ENCODE peak calls at places on chromosomes 4 and X, in ten cellular contexts. One of them, this sample, is unnamed.

GRCh38 chr4:22532896-22533295 is 17.0 kb upstream of the ADGRA3 start:
- DNase-seq in stomach: no peak
- DNase-seq in K562: no peak
- DNase-seq in tibial nerve: no peak
- DNase-seq in H1: no peak
- DNase-seq in ovary: no peak
- DNase-seq in suprapubic skin: no peak
- DNase-seq in transverse colon: no peak
- DNase-seq in GM12878: no peak
- DNase-seq in HepG2: no peak
- DNase-seq in this sample: no peak

GRCh38 chrX:74420194-74421035 is 878 bp upstream of the SLC16A2 start:
- DNase-seq in H1: peak
- DNase-seq in ovary: peak
- DNase-seq in HepG2: no peak
- DNase-seq in suprapubic skin: peak
- DNase-seq in K562: no peak
- DNase-seq in stomach: peak
- DNase-seq in tibial nerve: peak
- DNase-seq in GM12878: no peak
- DNase-seq in transverse colon: peak
- DNase-seq in this sample: peak

GRCh38 chr4:146495277-146495676 is 26.5 kb downstream of the SLC10A7 start:
- DNase-seq in suprapubic skin: no peak
- DNase-seq in HepG2: peak
- DNase-seq in GM12878: no peak
- DNase-seq in stomach: no peak
- DNase-seq in tibial nerve: no peak
- DNase-seq in H1: no peak
- DNase-seq in transverse colon: no peak
- DNase-seq in K562: no peak
- DNase-seq in ovary: no peak
- DNase-seq in this sample: no peak

GRCh38 chr4:81631958-81632439 is 160.3 kb upstream of the RASGEF1B start:
- DNase-seq in suprapubic skin: no peak
- DNase-seq in ovary: no peak
- DNase-seq in H1: no peak
- DNase-seq in K562: no peak
- DNase-seq in GM12878: no peak
- DNase-seq in transverse colon: no peak
- DNase-seq in tibial nerve: no peak
- DNase-seq in HepG2: peak
- DNase-seq in stomach: no peak
- DNase-seq in this sample: no peak

GRCh38 chr4:118086334-118086733 is 52.0 kb downstream of the NDST3 start:
- DNase-seq in stomach: no peak
- DNase-seq in suprapubic skin: no peak
- DNase-seq in GM12878: no peak
- DNase-seq in ovary: no peak
- DNase-seq in H1: no peak
- DNase-seq in HepG2: no peak
- DNase-seq in tibial nerve: no peak
- DNase-seq in K562: no peak
- DNase-seq in transverse colon: no peak
- DNase-seq in this sample: no peak

GRCh38 chr4:147755567-147756295 is 23.8 kb downstream of the ARHGAP10 start:
- DNase-seq in tibial nerve: no peak
- DNase-seq in suprapubic skin: no peak
- DNase-seq in transverse colon: no peak
- DNase-seq in stomach: no peak
- DNase-seq in H1: no peak
- DNase-seq in K562: no peak
- DNase-seq in HepG2: no peak
- DNase-seq in GM12878: no peak
- DNase-seq in ovary: no peak
- DNase-seq in this sample: no peak

GRCh38 chr4:121150003-121150402 is 14.1 kb downstream of the TNIP3 start:
- DNase-seq in H1: no peak
- DNase-seq in GM12878: no peak
- DNase-seq in ovary: no peak
- DNase-seq in suprapubic skin: no peak
- DNase-seq in stomach: no peak
- DNase-seq in transverse colon: no peak
- DNase-seq in HepG2: no peak
- DNase-seq in K562: no peak
- DNase-seq in tibial nerve: no peak
- DNase-seq in this sample: no peak

GRCh38 chr4:127212701-127213100 is 420.1 kb upstream of the INTU start:
- DNase-seq in HepG2: no peak
- DNase-seq in ovary: no peak
- DNase-seq in K562: no peak
- DNase-seq in transverse colon: no peak
- DNase-seq in GM12878: no peak
- DNase-seq in tibial nerve: no peak
- DNase-seq in suprapubic skin: no peak
- DNase-seq in stomach: no peak
- DNase-seq in H1: no peak
- DNase-seq in this sample: no peak

GRCh38 chrX:46727445-46727844 is 31.5 kb downstream of the SLC9A7 start:
- DNase-seq in tibial nerve: no peak
- DNase-seq in HepG2: no peak
- DNase-seq in ovary: no peak
- DNase-seq in stomach: no peak
- DNase-seq in H1: no peak
- DNase-seq in transverse colon: no peak
- DNase-seq in GM12878: no peak
- DNase-seq in suprapubic skin: no peak
- DNase-seq in K562: no peak
- DNase-seq in this sample: no peak

GRCh38 chrX:155819966-155820491 is 61.1 kb upstream of the VAMP7 start:
- DNase-seq in stomach: peak
- DNase-seq in GM12878: peak
- DNase-seq in K562: peak
- DNase-seq in transverse colon: peak
- DNase-seq in suprapubic skin: no peak
- DNase-seq in ovary: peak
- DNase-seq in HepG2: peak
- DNase-seq in H1: peak
- DNase-seq in tibial nerve: peak
- DNase-seq in this sample: peak

GRCh38 chr4:101981756-101982155 is 191.2 kb downstream of the BANK1 start:
- DNase-seq in stomach: no peak
- DNase-seq in ovary: no peak
- DNase-seq in GM12878: no peak
- DNase-seq in H1: no peak
- DNase-seq in HepG2: no peak
- DNase-seq in tibial nerve: no peak
- DNase-seq in suprapubic skin: no peak
- DNase-seq in K562: no peak
- DNase-seq in transverse colon: no peak
- DNase-seq in this sample: no peak

GRCh38 chr4:21710212-21710843 is 238.2 kb downstream of the KCNIP4 start:
- DNase-seq in stomach: no peak
- DNase-seq in H1: no peak
- DNase-seq in K562: no peak
- DNase-seq in HepG2: no peak
- DNase-seq in GM12878: no peak
- DNase-seq in ovary: no peak
- DNase-seq in transverse colon: no peak
- DNase-seq in tibial nerve: no peak
- DNase-seq in suprapubic skin: no peak
- DNase-seq in this sample: no peak

GRCh38 chr4:165464813-165465381 is 86.1 kb downstream of the CPE start:
- DNase-seq in stomach: no peak
- DNase-seq in tibial nerve: no peak
- DNase-seq in ovary: no peak
- DNase-seq in K562: peak
- DNase-seq in GM12878: no peak
- DNase-seq in H1: no peak
- DNase-seq in HepG2: peak
- DNase-seq in transverse colon: no peak
- DNase-seq in suprapubic skin: no peak
- DNase-seq in this sample: no peak

GRCh38 chr4:33425916-33426315 is 2705.7 kb downstream of the PCDH7 start:
- DNase-seq in suprapubic skin: no peak
- DNase-seq in stomach: no peak
- DNase-seq in K562: no peak
- DNase-seq in transverse colon: no peak
- DNase-seq in ovary: no peak
- DNase-seq in GM12878: no peak
- DNase-seq in tibial nerve: no peak
- DNase-seq in HepG2: no peak
- DNase-seq in H1: no peak
- DNase-seq in this sample: no peak

GRCh38 chr4:71571346-71571745 is 212.5 kb downstream of the GC start:
- DNase-seq in tibial nerve: no peak
- DNase-seq in suprapubic skin: no peak
- DNase-seq in K562: no peak
- DNase-seq in H1: no peak
- DNase-seq in GM12878: no peak
- DNase-seq in HepG2: no peak
- DNase-seq in ovary: no peak
- DNase-seq in transverse colon: no peak
- DNase-seq in stomach: no peak
- DNase-seq in this sample: no peak

GRCh38 chr4:41692717-41693345 is 55.7 kb downstream of the PHOX2B start:
- DNase-seq in HepG2: peak
- DNase-seq in tibial nerve: peak
- DNase-seq in GM12878: no peak
- DNase-seq in ovary: no peak
- DNase-seq in suprapubic skin: no peak
- DNase-seq in K562: peak
- DNase-seq in transverse colon: peak
- DNase-seq in stomach: peak
- DNase-seq in H1: peak
- DNase-seq in this sample: peak

GRCh38 chrX:134460861-134461218 is 875 bp downstream of the HPRT1 start:
- DNase-seq in H1: no peak
- DNase-seq in ovary: no peak
- DNase-seq in suprapubic skin: no peak
- DNase-seq in K562: peak
- DNase-seq in HepG2: no peak
- DNase-seq in tibial nerve: no peak
- DNase-seq in GM12878: no peak
- DNase-seq in transverse colon: no peak
- DNase-seq in stomach: no peak
- DNase-seq in this sample: no peak
- H3K27ac ChIP-seq in H1: peak
- H3K27ac ChIP-seq in ovary: no peak
- H3K27ac ChIP-seq in suprapubic skin: no peak
- H3K27ac ChIP-seq in K562: peak
- H3K27ac ChIP-seq in HepG2: peak
- H3K27ac ChIP-seq in tibial nerve: no peak
- H3K27ac ChIP-seq in GM12878: peak
- H3K27ac ChIP-seq in transverse colon: peak
- H3K27ac ChIP-seq in stomach: peak
- H3K27ac ChIP-seq in this sample: peak

DNA sequence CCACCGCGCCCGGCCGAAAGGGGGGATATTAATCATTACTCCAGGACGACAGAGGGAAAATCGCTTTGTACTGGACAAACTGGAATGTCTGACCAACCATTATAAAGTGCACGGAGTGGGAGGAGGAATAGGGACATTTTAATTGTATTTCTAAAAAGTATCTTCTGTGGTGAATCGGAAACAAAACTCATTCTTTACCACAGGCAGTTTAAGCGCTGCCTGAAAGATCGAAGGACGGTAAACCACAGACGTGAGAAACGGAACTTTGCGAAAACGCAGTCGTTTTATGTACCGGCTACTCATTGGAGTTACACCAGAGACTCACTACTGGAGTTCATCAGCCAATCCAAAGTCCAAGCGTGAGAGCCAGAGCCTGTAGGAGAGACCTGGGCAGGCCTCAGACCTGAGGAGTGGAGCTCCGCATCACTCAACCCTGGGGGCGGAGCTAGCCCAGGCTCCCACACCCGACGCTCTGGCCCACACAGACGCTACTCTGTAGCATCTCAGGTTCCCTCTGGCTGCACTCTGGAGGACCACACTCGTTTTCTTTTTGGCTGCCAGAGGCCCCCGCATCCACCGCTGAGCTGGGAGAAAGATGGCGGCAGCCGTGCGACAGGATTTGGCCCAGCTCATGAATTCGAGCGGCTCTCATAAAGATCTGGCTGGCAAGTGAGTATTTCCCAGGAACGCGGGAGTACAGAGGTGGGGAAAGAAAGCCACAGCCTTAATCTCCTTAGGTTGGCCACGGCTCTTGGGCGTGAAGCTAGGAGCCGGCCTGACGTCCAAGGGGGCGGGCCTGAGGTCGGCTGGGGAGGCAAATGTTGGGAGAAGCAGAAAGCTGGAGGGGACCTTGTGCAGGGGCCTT is at the start of gene COPS4:
- DNase-seq in ovary: peak
- DNase-seq in stomach: peak
- DNase-seq in transverse colon: peak
- DNase-seq in GM12878: peak
- DNase-seq in tibial nerve: peak
- DNase-seq in HepG2: peak
- DNase-seq in suprapubic skin: peak
- DNase-seq in H1: peak
- DNase-seq in K562: peak
- DNase-seq in this sample: peak
- TF ChIP-seq POLR2A in ovary: peak
- TF ChIP-seq POLR2A in stomach: no peak
- TF ChIP-seq POLR2A in transverse colon: peak
- TF ChIP-seq POLR2A in GM12878: peak
- TF ChIP-seq POLR2A in tibial nerve: peak
- TF ChIP-seq POLR2A in HepG2: peak
- TF ChIP-seq POLR2A in suprapubic skin: no peak
- TF ChIP-seq POLR2A in H1: peak
- TF ChIP-seq POLR2A in K562: peak
- TF ChIP-seq POLR2A in this sample: peak

DNA sequence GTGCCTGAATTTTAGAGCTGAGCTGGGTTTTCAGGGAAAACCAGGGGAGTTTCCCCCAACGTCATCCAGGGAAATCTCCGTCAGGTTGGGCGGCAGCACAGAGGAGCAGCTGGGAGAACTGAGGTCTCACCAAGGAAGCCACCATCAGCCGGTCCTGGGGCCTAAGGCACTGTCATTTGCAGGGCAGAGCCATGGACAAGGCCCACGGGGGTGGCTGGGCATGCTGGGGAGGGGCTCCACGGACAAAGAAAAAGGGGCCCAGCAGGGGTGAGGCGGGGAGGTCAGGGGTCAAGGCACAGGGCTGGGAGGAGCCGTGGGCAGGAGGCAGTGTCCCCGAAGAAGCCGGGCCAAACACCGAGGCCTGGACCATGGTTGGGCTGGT is 109.8 kb downstream of the HMX1 start:
- DNase-seq in K562: no peak
- DNase-seq in suprapubic skin: peak
- DNase-seq in ovary: peak
- DNase-seq in tibial nerve: no peak
- DNase-seq in transverse colon: no peak
- DNase-seq in HepG2: no peak
- DNase-seq in H1: no peak
- DNase-seq in GM12878: no peak
- DNase-seq in stomach: no peak
- DNase-seq in this sample: peak
- TF ChIP-seq EP300 in K562: no peak
- TF ChIP-seq EP300 in suprapubic skin: no peak
- TF ChIP-seq EP300 in ovary: no peak
- TF ChIP-seq EP300 in tibial nerve: no peak
- TF ChIP-seq EP300 in transverse colon: no peak
- TF ChIP-seq EP300 in HepG2: no peak
- TF ChIP-seq EP300 in H1: no peak
- TF ChIP-seq EP300 in GM12878: no peak
- TF ChIP-seq EP300 in stomach: no peak
- TF ChIP-seq EP300 in this sample: no peak

GRCh38 chrX:40867352-40867751 is 132.0 kb upstream of the MED14 start:
- DNase-seq in stomach: no peak
- DNase-seq in ovary: no peak
- DNase-seq in tibial nerve: no peak
- DNase-seq in suprapubic skin: no peak
- DNase-seq in transverse colon: no peak
- DNase-seq in HepG2: peak
- DNase-seq in H1: no peak
- DNase-seq in K562: no peak
- DNase-seq in GM12878: no peak
- DNase-seq in this sample: no peak
- H3K27ac ChIP-seq in stomach: peak
- H3K27ac ChIP-seq in ovary: no peak
- H3K27ac ChIP-seq in tibial nerve: no peak
- H3K27ac ChIP-seq in suprapubic skin: no peak
- H3K27ac ChIP-seq in transverse colon: peak
- H3K27ac ChIP-seq in HepG2: no peak
- H3K27ac ChIP-seq in H1: no peak
- H3K27ac ChIP-seq in K562: no peak
- H3K27ac ChIP-seq in GM12878: no peak
- H3K27ac ChIP-seq in this sample: peak

This sample was measured in sigmoid colon.